ENCODE peak calls at places on chromosomes 1 and 21, in nine cellular contexts. N, X, V, U, F, R, O, D and I are unnamed samples.

GRCh38 chr1:161127649-161128048 is 4.8 kb downstream of the DEDD start:
- DNase-seq in U (no peak), X (no peak), O (no peak), F (no peak), R (no peak), D (no peak), V (no peak), N (no peak), I (no peak)

GRCh38 chr1:197841158-197841557 is 61.3 kb upstream of the C1orf53 start:
- DNase-seq in O (no peak), V (no peak), N (no peak), X (no peak), D (no peak), U (no peak), F (no peak), R (no peak), I (no peak)

GRCh38 chr1:29279406-29279805 is 43.1 kb downstream of the PTPRU start:
- DNase-seq in O (no peak), F (no peak), X (no peak), R (no peak), V (no peak), D (no peak), U (no peak), N (no peak), I (no peak)

GRCh38 chr21:28602581-28602980 is 390.1 kb downstream of the LTN1 start:
- DNase-seq in F (no peak), N (no peak), V (no peak), R (no peak), X (no peak), O (no peak), D (peak; percentile 92), U (no peak), I (no peak)

GRCh38 chr1:65245290-65245689 is 64.1 kb upstream of the DNAJC6 start:
- DNase-seq in F (no peak), V (no peak), D (no peak), N (no peak), X (no peak), R (no peak), O (no peak), U (no peak), I (no peak)

GRCh38 chr1:32393136-32393535 is 1.1 kb downstream of the BSDC1 start:
- DNase-seq in V (no peak), O (no peak), D (no peak), X (no peak), R (no peak), F (peak; percentile 56), N (no peak), U (no peak), I (no peak)

GRCh38 chr1:25572708-25573590 is 29.5 kb downstream of the LDLRAP1 start:
- DNase-seq in F (peak; percentile 60), N (no peak), O (peak; percentile 27), U (peak; percentile 21), X (no peak), V (peak; percentile 4), R (peak; percentile 75), D (no peak), I (peak; percentile 15)

GRCh38 chr1:174743654-174744561 is 255.8 kb upstream of the CACYBP start:
- DNase-seq in O (no peak), R (no peak), X (peak; percentile 52), F (peak; percentile 70), U (peak; percentile 33), D (peak; percentile 31), N (no peak), V (peak; percentile 50), I (peak; percentile 12)

GRCh38 chr1:240194120-240194519 is 102.4 kb downstream of the FMN2 start:
- DNase-seq in O (no peak), D (no peak), F (no peak), X (no peak), R (no peak), V (no peak), U (no peak), N (peak; percentile 35), I (no peak)

GRCh38 chr1:148362141-148362929 is 120.8 kb downstream of the PPIAL4G start:
- DNase-seq in X (no peak), O (no peak), F (no peak), V (no peak), U (no peak), D (no peak), R (peak; percentile 76), N (no peak), I (no peak)

GRCh38 chr21:42398414-42399030 is 2.7 kb upstream of the TMPRSS3 start:
- DNase-seq in D (no peak), F (no peak), U (no peak), N (no peak), V (no peak), R (no peak), X (no peak), O (no peak), I (no peak)

GRCh38 chr1:153553096-153553495 is 4.0 kb upstream of the S100A3 start:
- DNase-seq in U (no peak), V (no peak), N (no peak), F (no peak), O (no peak), X (no peak), D (no peak), R (no peak), I (no peak)

GRCh38 chr1:25780318-25781129 is 19.5 kb upstream of the SELENON start:
- DNase-seq in X (no peak), F (no peak), D (no peak), V (no peak), O (no peak), U (no peak), N (no peak), R (no peak), I (no peak)

GRCh38 chr21:37208056-37208705 is 59.0 kb downstream of the VPS26C start:
- DNase-seq in F (no peak), N (no peak), V (peak; percentile 56), U (no peak), D (peak; percentile 60), R (no peak), X (no peak), O (no peak), I (no peak)

GRCh38 chr1:15736666-15737229 is 690 bp downstream of the SLC25A34 start:
- DNase-seq in X (no peak), F (no peak), D (no peak), U (no peak), R (no peak), N (no peak), O (no peak), V (no peak), I (no peak)

GRCh38 chr1:77661696-77662095 is 20.8 kb downstream of the ZZZ3 start:
- DNase-seq in X (no peak), O (no peak), R (no peak), N (no peak), U (no peak), D (no peak), V (no peak), F (no peak), I (no peak)

GRCh38 chr1:71839876-71840275 is 442.5 kb downstream of the NEGR1 start:
- DNase-seq in R (no peak), U (no peak), X (no peak), V (no peak), O (no peak), N (no peak), D (no peak), F (no peak), I (no peak)

GRCh38 chr1:30340934-30341333 is 382.5 kb downstream of the MATN1 start:
- DNase-seq in R (no peak), D (no peak), N (no peak), X (no peak), O (no peak), F (no peak), V (no peak), U (no peak), I (no peak)

GRCh38 chr1:202274611-202275010 is 67.1 kb downstream of the UBE2T start:
- DNase-seq in U (no peak), X (no peak), N (no peak), D (no peak), V (no peak), O (no peak), F (peak; percentile 65), R (peak; percentile 69), I (no peak)

GRCh38 chr1:115088115-115088794 is 1.0 kb downstream of the TSPAN2 start:
- DNase-seq in F (no peak), X (no peak), V (no peak), U (no peak), D (no peak), N (no peak), O (no peak), R (no peak), I (no peak)

GRCh38 chr1:220751130-220751529 is 3.0 kb downstream of the MTARC2 start:
- DNase-seq in V (no peak), U (no peak), F (no peak), R (no peak), X (no peak), N (no peak), O (no peak), D (no peak), I (no peak)

GRCh38 chr1:209797978-209798639 is 7.8 kb downstream of the IRF6 start:
- DNase-seq in X (no peak), O (no peak), V (no peak), N (no peak), F (no peak), D (no peak), U (peak; percentile 24), R (no peak), I (no peak)

GRCh38 chr1:246893205-246893939 is 38.4 kb downstream of the AHCTF1 start:
- DNase-seq in R (no peak), F (no peak), O (no peak), V (no peak), X (no peak), U (no peak), D (no peak), N (no peak), I (no peak)

GRCh38 chr1:237324226-237324625 is 282.2 kb downstream of the RYR2 start:
- DNase-seq in U (no peak), R (no peak), X (no peak), D (no peak), O (no peak), N (no peak), V (no peak), F (no peak), I (no peak)

GRCh38 chr21:23799376-23799775 is 1807.9 kb downstream of the MRPL39 start:
- DNase-seq in X (no peak), R (no peak), V (no peak), F (no peak), N (no peak), O (no peak), U (no peak), D (no peak), I (no peak)